ENCODE peak calls at places on chromosomes 5 and 9, in ten cellular contexts. One of them, this sample, is unnamed. For H3K27me3, the result is how much of the 10 kb centered on the place peaks cover.

GRCh38 chr5:36755340-36755739 is 121.2 kb upstream of the NIPBL start:
- DNase-seq in bronchial epithelial cell: no peak
- DNase-seq in small intestine: peak
- DNase-seq in right atrium auricular region: no peak
- DNase-seq in tibial artery: no peak
- DNase-seq in upper lobe of right lung: no peak
- DNase-seq in dorsolateral prefrontal cortex: no peak
- DNase-seq in hepatocyte: no peak
- DNase-seq in astrocyte: no peak
- DNase-seq in AG04450: no peak
- DNase-seq in this sample: no peak

GRCh38 chr5:138990986-138991645 is 116.0 kb upstream of the LRRTM2 start:
- DNase-seq in AG04450: no peak
- DNase-seq in hepatocyte: no peak
- DNase-seq in small intestine: no peak
- DNase-seq in bronchial epithelial cell: no peak
- DNase-seq in astrocyte: no peak
- DNase-seq in dorsolateral prefrontal cortex: no peak
- DNase-seq in upper lobe of right lung: no peak
- DNase-seq in tibial artery: no peak
- DNase-seq in right atrium auricular region: peak
- DNase-seq in this sample: no peak

GRCh38 chr9:134959126-134959970 is 41.6 kb upstream of the FCN1 start:
- DNase-seq in right atrium auricular region: no peak
- DNase-seq in bronchial epithelial cell: no peak
- DNase-seq in hepatocyte: no peak
- DNase-seq in AG04450: no peak
- DNase-seq in astrocyte: no peak
- DNase-seq in dorsolateral prefrontal cortex: peak
- DNase-seq in tibial artery: peak
- DNase-seq in small intestine: no peak
- DNase-seq in upper lobe of right lung: peak
- DNase-seq in this sample: no peak

GRCh38 chr5:85458319-85458718 is 1073.6 kb upstream of the EDIL3 start:
- DNase-seq in bronchial epithelial cell: no peak
- DNase-seq in upper lobe of right lung: no peak
- DNase-seq in hepatocyte: no peak
- DNase-seq in dorsolateral prefrontal cortex: no peak
- DNase-seq in small intestine: no peak
- DNase-seq in astrocyte: no peak
- DNase-seq in AG04450: no peak
- DNase-seq in tibial artery: no peak
- DNase-seq in right atrium auricular region: no peak
- DNase-seq in this sample: no peak

GRCh38 chr9:116942593-116943061 is 255.5 kb downstream of the TRIM32 start:
- DNase-seq in bronchial epithelial cell: no peak
- DNase-seq in hepatocyte: no peak
- DNase-seq in dorsolateral prefrontal cortex: no peak
- DNase-seq in right atrium auricular region: no peak
- DNase-seq in upper lobe of right lung: no peak
- DNase-seq in tibial artery: no peak
- DNase-seq in astrocyte: no peak
- DNase-seq in small intestine: no peak
- DNase-seq in AG04450: no peak
- DNase-seq in this sample: no peak

GRCh38 chr5:57184322-57184721 is 10.5 kb downstream of the GPBP1 start:
- DNase-seq in upper lobe of right lung: no peak
- DNase-seq in AG04450: no peak
- DNase-seq in tibial artery: no peak
- DNase-seq in bronchial epithelial cell: no peak
- DNase-seq in hepatocyte: no peak
- DNase-seq in right atrium auricular region: no peak
- DNase-seq in astrocyte: no peak
- DNase-seq in small intestine: no peak
- DNase-seq in dorsolateral prefrontal cortex: no peak
- DNase-seq in this sample: no peak

GRCh38 chr5:39178171-39178570 is 41.2 kb downstream of the FYB1 start:
- DNase-seq in astrocyte: peak
- DNase-seq in bronchial epithelial cell: peak
- DNase-seq in tibial artery: no peak
- DNase-seq in AG04450: no peak
- DNase-seq in small intestine: no peak
- DNase-seq in right atrium auricular region: no peak
- DNase-seq in upper lobe of right lung: no peak
- DNase-seq in hepatocyte: no peak
- DNase-seq in dorsolateral prefrontal cortex: no peak
- DNase-seq in this sample: no peak

GRCh38 chr5:78095119-78095518 is 199.4 kb downstream of the AP3B1 start:
- DNase-seq in hepatocyte: no peak
- DNase-seq in bronchial epithelial cell: no peak
- DNase-seq in astrocyte: no peak
- DNase-seq in dorsolateral prefrontal cortex: no peak
- DNase-seq in AG04450: no peak
- DNase-seq in small intestine: no peak
- DNase-seq in tibial artery: no peak
- DNase-seq in upper lobe of right lung: no peak
- DNase-seq in right atrium auricular region: no peak
- DNase-seq in this sample: no peak

GRCh38 chr5:147906326-147907095 is at the start of gene C5orf46:
- DNase-seq in small intestine: no peak
- DNase-seq in tibial artery: no peak
- DNase-seq in dorsolateral prefrontal cortex: no peak
- DNase-seq in astrocyte: peak
- DNase-seq in bronchial epithelial cell: peak
- DNase-seq in upper lobe of right lung: no peak
- DNase-seq in hepatocyte: peak
- DNase-seq in AG04450: no peak
- DNase-seq in right atrium auricular region: no peak
- DNase-seq in this sample: no peak

GRCh38 chr5:113505181-113505580 is 8.3 kb upstream of the YTHDC2 start:
- DNase-seq in right atrium auricular region: no peak
- DNase-seq in AG04450: no peak
- DNase-seq in tibial artery: no peak
- DNase-seq in dorsolateral prefrontal cortex: no peak
- DNase-seq in hepatocyte: no peak
- DNase-seq in small intestine: no peak
- DNase-seq in bronchial epithelial cell: peak
- DNase-seq in astrocyte: peak
- DNase-seq in upper lobe of right lung: no peak
- DNase-seq in this sample: no peak

GRCh38 chr5:127766556-127767335 is 63.6 kb downstream of the CCDC192 start:
- DNase-seq in hepatocyte: no peak
- DNase-seq in astrocyte: peak
- DNase-seq in tibial artery: no peak
- DNase-seq in upper lobe of right lung: no peak
- DNase-seq in dorsolateral prefrontal cortex: no peak
- DNase-seq in bronchial epithelial cell: no peak
- DNase-seq in AG04450: no peak
- DNase-seq in small intestine: no peak
- DNase-seq in right atrium auricular region: no peak
- DNase-seq in this sample: no peak

GRCh38 chr5:95519151-95519550 is 35.6 kb downstream of the SKIC3 start:
- DNase-seq in small intestine: no peak
- DNase-seq in AG04450: no peak
- DNase-seq in astrocyte: no peak
- DNase-seq in dorsolateral prefrontal cortex: no peak
- DNase-seq in tibial artery: no peak
- DNase-seq in right atrium auricular region: no peak
- DNase-seq in bronchial epithelial cell: no peak
- DNase-seq in upper lobe of right lung: no peak
- DNase-seq in hepatocyte: no peak
- DNase-seq in this sample: no peak

GRCh38 chr5:110716247-110717245 is 9.9 kb downstream of the TMEM232 start:
- DNase-seq in hepatocyte: no peak
- DNase-seq in astrocyte: no peak
- DNase-seq in upper lobe of right lung: no peak
- DNase-seq in right atrium auricular region: no peak
- DNase-seq in AG04450: no peak
- DNase-seq in dorsolateral prefrontal cortex: no peak
- DNase-seq in tibial artery: no peak
- DNase-seq in bronchial epithelial cell: no peak
- DNase-seq in small intestine: no peak
- DNase-seq in this sample: no peak

GRCh38 chr5:177295929-177296328 is 7.6 kb downstream of the RAB24 start:
- DNase-seq in tibial artery: no peak
- DNase-seq in bronchial epithelial cell: no peak
- DNase-seq in small intestine: no peak
- DNase-seq in AG04450: no peak
- DNase-seq in hepatocyte: no peak
- DNase-seq in right atrium auricular region: no peak
- DNase-seq in dorsolateral prefrontal cortex: no peak
- DNase-seq in astrocyte: no peak
- DNase-seq in upper lobe of right lung: no peak
- DNase-seq in this sample: no peak

GRCh38 chr5:168477060-168477459 is 9.2 kb upstream of the RARS1 start:
- DNase-seq in hepatocyte: no peak
- DNase-seq in dorsolateral prefrontal cortex: no peak
- DNase-seq in upper lobe of right lung: no peak
- DNase-seq in tibial artery: no peak
- DNase-seq in bronchial epithelial cell: no peak
- DNase-seq in right atrium auricular region: no peak
- DNase-seq in small intestine: no peak
- DNase-seq in astrocyte: peak
- DNase-seq in AG04450: peak
- DNase-seq in this sample: no peak

GRCh38 chr9:136712690-136713554 is 550 bp downstream of the DIPK1B start:
- DNase-seq in bronchial epithelial cell: no peak
- DNase-seq in dorsolateral prefrontal cortex: no peak
- DNase-seq in tibial artery: no peak
- DNase-seq in AG04450: no peak
- DNase-seq in astrocyte: no peak
- DNase-seq in small intestine: no peak
- DNase-seq in hepatocyte: peak
- DNase-seq in right atrium auricular region: no peak
- DNase-seq in upper lobe of right lung: no peak
- DNase-seq in this sample: no peak
- H3K27me3 ChIP-seq in bronchial epithelial cell: under half
- H3K27me3 ChIP-seq in dorsolateral prefrontal cortex: under half
- H3K27me3 ChIP-seq in tibial artery: half or more
- H3K27me3 ChIP-seq in AG04450: under half
- H3K27me3 ChIP-seq in astrocyte: under half
- H3K27me3 ChIP-seq in small intestine: under half
- H3K27me3 ChIP-seq in hepatocyte: under half
- H3K27me3 ChIP-seq in right atrium auricular region: under half
- H3K27me3 ChIP-seq in upper lobe of right lung: under half
- H3K27me3 ChIP-seq in this sample: under half

GRCh38 chr9:36759976-36760375 is 187.3 kb downstream of the MELK start:
- DNase-seq in AG04450: no peak
- DNase-seq in hepatocyte: no peak
- DNase-seq in right atrium auricular region: no peak
- DNase-seq in upper lobe of right lung: no peak
- DNase-seq in bronchial epithelial cell: no peak
- DNase-seq in dorsolateral prefrontal cortex: no peak
- DNase-seq in tibial artery: no peak
- DNase-seq in small intestine: no peak
- DNase-seq in astrocyte: no peak
- DNase-seq in this sample: no peak

GRCh38 chr9:36750630-36751029 is 177.9 kb downstream of the MELK start:
- DNase-seq in small intestine: no peak
- DNase-seq in right atrium auricular region: no peak
- DNase-seq in bronchial epithelial cell: no peak
- DNase-seq in hepatocyte: no peak
- DNase-seq in astrocyte: no peak
- DNase-seq in upper lobe of right lung: no peak
- DNase-seq in AG04450: no peak
- DNase-seq in tibial artery: no peak
- DNase-seq in dorsolateral prefrontal cortex: no peak
- DNase-seq in this sample: no peak

GRCh38 chr9:36759141-36759540 is 186.4 kb downstream of the MELK start:
- DNase-seq in small intestine: no peak
- DNase-seq in hepatocyte: no peak
- DNase-seq in upper lobe of right lung: no peak
- DNase-seq in astrocyte: no peak
- DNase-seq in dorsolateral prefrontal cortex: no peak
- DNase-seq in right atrium auricular region: no peak
- DNase-seq in AG04450: no peak
- DNase-seq in tibial artery: no peak
- DNase-seq in bronchial epithelial cell: no peak
- DNase-seq in this sample: no peak

GRCh38 chr9:36749461-36749860 is 176.8 kb downstream of the MELK start:
- DNase-seq in AG04450: no peak
- DNase-seq in right atrium auricular region: no peak
- DNase-seq in bronchial epithelial cell: no peak
- DNase-seq in dorsolateral prefrontal cortex: no peak
- DNase-seq in upper lobe of right lung: no peak
- DNase-seq in hepatocyte: no peak
- DNase-seq in small intestine: no peak
- DNase-seq in astrocyte: no peak
- DNase-seq in tibial artery: no peak
- DNase-seq in this sample: no peak

DNA sequence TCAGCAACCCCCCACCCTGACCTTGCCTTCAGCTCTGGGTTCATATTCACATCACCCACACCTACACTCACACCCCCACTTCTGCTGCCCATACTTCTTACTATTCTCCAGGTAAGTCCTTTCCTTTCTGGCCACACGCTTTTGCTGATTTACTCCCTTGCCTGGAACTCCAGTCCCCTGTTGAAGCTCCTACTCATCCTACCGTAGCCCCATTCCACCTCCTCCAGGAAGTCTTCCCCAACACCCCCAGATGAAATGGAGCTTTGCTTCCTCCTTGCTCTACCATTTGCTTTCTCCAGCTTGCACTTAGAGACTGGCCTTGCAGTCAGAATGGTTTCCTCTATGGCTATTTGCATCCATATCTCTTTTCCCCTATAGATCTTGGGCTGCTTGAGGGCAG is 182.3 kb downstream of the MELK start:
- DNase-seq in astrocyte: no peak
- DNase-seq in right atrium auricular region: no peak
- DNase-seq in hepatocyte: no peak
- DNase-seq in tibial artery: no peak
- DNase-seq in small intestine: no peak
- DNase-seq in dorsolateral prefrontal cortex: no peak
- DNase-seq in AG04450: no peak
- DNase-seq in bronchial epithelial cell: no peak
- DNase-seq in upper lobe of right lung: no peak
- DNase-seq in this sample: no peak
- H3K27me3 ChIP-seq in astrocyte: under half
- H3K27me3 ChIP-seq in right atrium auricular region: under half
- H3K27me3 ChIP-seq in hepatocyte: half or more
- H3K27me3 ChIP-seq in tibial artery: under half
- H3K27me3 ChIP-seq in small intestine: under half
- H3K27me3 ChIP-seq in dorsolateral prefrontal cortex: under half
- H3K27me3 ChIP-seq in AG04450: under half
- H3K27me3 ChIP-seq in bronchial epithelial cell: under half
- H3K27me3 ChIP-seq in upper lobe of right lung: under half
- H3K27me3 ChIP-seq in this sample: half or more

GRCh38 chr9:121648172-121648571 is 3.3 kb upstream of the DAB2IP start:
- DNase-seq in small intestine: no peak
- DNase-seq in tibial artery: no peak
- DNase-seq in hepatocyte: no peak
- DNase-seq in right atrium auricular region: no peak
- DNase-seq in dorsolateral prefrontal cortex: no peak
- DNase-seq in bronchial epithelial cell: no peak
- DNase-seq in astrocyte: no peak
- DNase-seq in upper lobe of right lung: no peak
- DNase-seq in AG04450: no peak
- DNase-seq in this sample: no peak
- H3K27me3 ChIP-seq in small intestine: under half
- H3K27me3 ChIP-seq in tibial artery: under half
- H3K27me3 ChIP-seq in hepatocyte: under half
- H3K27me3 ChIP-seq in right atrium auricular region: under half
- H3K27me3 ChIP-seq in dorsolateral prefrontal cortex: under half
- H3K27me3 ChIP-seq in bronchial epithelial cell: under half
- H3K27me3 ChIP-seq in astrocyte: under half
- H3K27me3 ChIP-seq in upper lobe of right lung: under half
- H3K27me3 ChIP-seq in AG04450: under half
- H3K27me3 ChIP-seq in this sample: under half

GRCh38 chr9:34464571-34464970 is 6.0 kb downstream of the DNAI1 start:
- DNase-seq in small intestine: no peak
- DNase-seq in hepatocyte: no peak
- DNase-seq in upper lobe of right lung: no peak
- DNase-seq in astrocyte: no peak
- DNase-seq in tibial artery: no peak
- DNase-seq in right atrium auricular region: no peak
- DNase-seq in bronchial epithelial cell: no peak
- DNase-seq in dorsolateral prefrontal cortex: no peak
- DNase-seq in AG04450: no peak
- DNase-seq in this sample: no peak
- H3K27me3 ChIP-seq in small intestine: under half
- H3K27me3 ChIP-seq in hepatocyte: under half
- H3K27me3 ChIP-seq in upper lobe of right lung: under half
- H3K27me3 ChIP-seq in astrocyte: under half
- H3K27me3 ChIP-seq in tibial artery: under half
- H3K27me3 ChIP-seq in right atrium auricular region: under half
- H3K27me3 ChIP-seq in bronchial epithelial cell: under half
- H3K27me3 ChIP-seq in dorsolateral prefrontal cortex: under half
- H3K27me3 ChIP-seq in AG04450: under half
- H3K27me3 ChIP-seq in this sample: under half